ENCODE peak calls at places on chromosomes 12 and 14, in nine cellular contexts. One of them, this sample, is unnamed.

GRCh38 chr14:88613552-88614010 is 50.7 kb downstream of the ZC3H14 start:
- DNase-seq in HS-5: peak; percentile 79
- DNase-seq in fibroblast of lung: peak; percentile 90
- DNase-seq in SW 1271: no peak
- DNase-seq in SJSA1: peak; percentile 3
- DNase-seq in NCI-H1694: no peak
- DNase-seq in GM12865: peak; percentile 8
- DNase-seq in stimulated activated CD4-positive, alpha-beta T cell treated with anti-CD3 and anti-CD28 coated beads, Interleukin-12 subunit alpha, Interleukin-12 subunit beta, amount 100 ng/mL, for 48 hours: no peak
- DNase-seq in EL: peak; percentile 81
- DNase-seq in this sample: no peak

GRCh38 chr14:89549381-89550102 is 132.5 kb upstream of the FOXN3 start:
- DNase-seq in HS-5: no peak
- DNase-seq in fibroblast of lung: peak; percentile 39
- DNase-seq in SW 1271: no peak
- DNase-seq in SJSA1: no peak
- DNase-seq in NCI-H1694: no peak
- DNase-seq in GM12865: no peak
- DNase-seq in stimulated activated CD4-positive, alpha-beta T cell treated with anti-CD3 and anti-CD28 coated beads, Interleukin-12 subunit alpha, Interleukin-12 subunit beta, amount 100 ng/mL, for 48 hours: no peak
- DNase-seq in EL: peak; percentile 58
- DNase-seq in this sample: no peak

GRCh38 chr12:122944588-122944987 is 21.7 kb downstream of the ABCB9 start:
- DNase-seq in HS-5: no peak
- DNase-seq in fibroblast of lung: peak; percentile 56
- DNase-seq in SW 1271: no peak
- DNase-seq in SJSA1: peak; percentile 47
- DNase-seq in NCI-H1694: no peak
- DNase-seq in GM12865: no peak
- DNase-seq in stimulated activated CD4-positive, alpha-beta T cell treated with anti-CD3 and anti-CD28 coated beads, Interleukin-12 subunit alpha, Interleukin-12 subunit beta, amount 100 ng/mL, for 48 hours: no peak
- DNase-seq in EL: peak; percentile 62
- DNase-seq in this sample: no peak

GRCh38 chr12:44521702-44522101 is 354.4 kb downstream of the NELL2 start:
- DNase-seq in HS-5: no peak
- DNase-seq in fibroblast of lung: no peak
- DNase-seq in SW 1271: no peak
- DNase-seq in SJSA1: no peak
- DNase-seq in NCI-H1694: no peak
- DNase-seq in GM12865: no peak
- DNase-seq in stimulated activated CD4-positive, alpha-beta T cell treated with anti-CD3 and anti-CD28 coated beads, Interleukin-12 subunit alpha, Interleukin-12 subunit beta, amount 100 ng/mL, for 48 hours: no peak
- DNase-seq in EL: no peak
- DNase-seq in this sample: no peak

GRCh38 chr12:28974166-28974565 is 174.9 kb upstream of the FAR2 start:
- DNase-seq in HS-5: no peak
- DNase-seq in fibroblast of lung: peak; percentile 90
- DNase-seq in SW 1271: no peak
- DNase-seq in SJSA1: peak; percentile 1
- DNase-seq in NCI-H1694: no peak
- DNase-seq in GM12865: peak; percentile 7
- DNase-seq in stimulated activated CD4-positive, alpha-beta T cell treated with anti-CD3 and anti-CD28 coated beads, Interleukin-12 subunit alpha, Interleukin-12 subunit beta, amount 100 ng/mL, for 48 hours: no peak
- DNase-seq in EL: peak; percentile 45
- DNase-seq in this sample: no peak

GRCh38 chr12:65822732-65823480 is 1.4 kb upstream of the HMGA2 start:
- DNase-seq in HS-5: no peak
- DNase-seq in fibroblast of lung: peak; percentile 79
- DNase-seq in SW 1271: peak; percentile 66
- DNase-seq in SJSA1: peak; percentile 100
- DNase-seq in NCI-H1694: no peak
- DNase-seq in GM12865: peak; percentile 14
- DNase-seq in stimulated activated CD4-positive, alpha-beta T cell treated with anti-CD3 and anti-CD28 coated beads, Interleukin-12 subunit alpha, Interleukin-12 subunit beta, amount 100 ng/mL, for 48 hours: no peak
- DNase-seq in EL: peak; percentile 85
- DNase-seq in this sample: peak; percentile 49

GRCh38 chr12:108622425-108622824 is 11.3 kb downstream of the SELPLG start:
- DNase-seq in HS-5: no peak
- DNase-seq in fibroblast of lung: peak; percentile 42
- DNase-seq in SW 1271: no peak
- DNase-seq in SJSA1: no peak
- DNase-seq in NCI-H1694: no peak
- DNase-seq in GM12865: peak; percentile 70
- DNase-seq in stimulated activated CD4-positive, alpha-beta T cell treated with anti-CD3 and anti-CD28 coated beads, Interleukin-12 subunit alpha, Interleukin-12 subunit beta, amount 100 ng/mL, for 48 hours: no peak
- DNase-seq in EL: peak; percentile 45
- DNase-seq in this sample: peak; percentile 26

GRCh38 chr12:69998922-69999321 is 173.9 kb downstream of the MYRFL start:
- DNase-seq in HS-5: no peak
- DNase-seq in fibroblast of lung: no peak
- DNase-seq in SW 1271: no peak
- DNase-seq in SJSA1: no peak
- DNase-seq in NCI-H1694: no peak
- DNase-seq in GM12865: no peak
- DNase-seq in stimulated activated CD4-positive, alpha-beta T cell treated with anti-CD3 and anti-CD28 coated beads, Interleukin-12 subunit alpha, Interleukin-12 subunit beta, amount 100 ng/mL, for 48 hours: no peak
- DNase-seq in EL: no peak
- DNase-seq in this sample: no peak

GRCh38 chr14:48536318-48536717 is 860.9 kb upstream of the MDGA2 start:
- DNase-seq in HS-5: no peak
- DNase-seq in fibroblast of lung: no peak
- DNase-seq in SW 1271: no peak
- DNase-seq in SJSA1: no peak
- DNase-seq in NCI-H1694: no peak
- DNase-seq in GM12865: no peak
- DNase-seq in stimulated activated CD4-positive, alpha-beta T cell treated with anti-CD3 and anti-CD28 coated beads, Interleukin-12 subunit alpha, Interleukin-12 subunit beta, amount 100 ng/mL, for 48 hours: no peak
- DNase-seq in EL: no peak
- DNase-seq in this sample: peak; percentile 10

GRCh38 chr14:76203086-76204001 is 51.6 kb downstream of the GPATCH2L start:
- DNase-seq in HS-5: peak; percentile 65
- DNase-seq in fibroblast of lung: peak; percentile 95
- DNase-seq in SW 1271: no peak
- DNase-seq in SJSA1: peak; percentile 57
- DNase-seq in NCI-H1694: no peak
- DNase-seq in GM12865: peak; percentile 88
- DNase-seq in stimulated activated CD4-positive, alpha-beta T cell treated with anti-CD3 and anti-CD28 coated beads, Interleukin-12 subunit alpha, Interleukin-12 subunit beta, amount 100 ng/mL, for 48 hours: no peak
- DNase-seq in EL: peak; percentile 92
- DNase-seq in this sample: peak; percentile 33

GRCh38 chr12:43742106-43742505 is 16.5 kb downstream of the PUS7L start:
- DNase-seq in HS-5: peak; percentile 80
- DNase-seq in fibroblast of lung: peak; percentile 93
- DNase-seq in SW 1271: peak; percentile 56
- DNase-seq in SJSA1: peak; percentile 18
- DNase-seq in NCI-H1694: no peak
- DNase-seq in GM12865: no peak
- DNase-seq in stimulated activated CD4-positive, alpha-beta T cell treated with anti-CD3 and anti-CD28 coated beads, Interleukin-12 subunit alpha, Interleukin-12 subunit beta, amount 100 ng/mL, for 48 hours: no peak
- DNase-seq in EL: peak; percentile 85
- DNase-seq in this sample: no peak

GRCh38 chr14:65069874-65070709 is 32.2 kb downstream of the MAX start:
- DNase-seq in HS-5: no peak
- DNase-seq in fibroblast of lung: no peak
- DNase-seq in SW 1271: no peak
- DNase-seq in SJSA1: no peak
- DNase-seq in NCI-H1694: peak; percentile 97
- DNase-seq in GM12865: no peak
- DNase-seq in stimulated activated CD4-positive, alpha-beta T cell treated with anti-CD3 and anti-CD28 coated beads, Interleukin-12 subunit alpha, Interleukin-12 subunit beta, amount 100 ng/mL, for 48 hours: no peak
- DNase-seq in EL: no peak
- DNase-seq in this sample: no peak

GRCh38 chr12:52005903-52006703 is 643 bp upstream of the TAMALIN start:
- DNase-seq in HS-5: no peak
- DNase-seq in fibroblast of lung: no peak
- DNase-seq in SW 1271: no peak
- DNase-seq in SJSA1: no peak
- DNase-seq in NCI-H1694: no peak
- DNase-seq in GM12865: peak; percentile 73
- DNase-seq in stimulated activated CD4-positive, alpha-beta T cell treated with anti-CD3 and anti-CD28 coated beads, Interleukin-12 subunit alpha, Interleukin-12 subunit beta, amount 100 ng/mL, for 48 hours: no peak
- DNase-seq in EL: no peak
- DNase-seq in this sample: peak; percentile 67

GRCh38 chr14:80315681-80316080 is 104.4 kb upstream of the DIO2 start:
- DNase-seq in HS-5: no peak
- DNase-seq in fibroblast of lung: peak; percentile 76
- DNase-seq in SW 1271: no peak
- DNase-seq in SJSA1: peak; percentile 79
- DNase-seq in NCI-H1694: no peak
- DNase-seq in GM12865: no peak
- DNase-seq in stimulated activated CD4-positive, alpha-beta T cell treated with anti-CD3 and anti-CD28 coated beads, Interleukin-12 subunit alpha, Interleukin-12 subunit beta, amount 100 ng/mL, for 48 hours: no peak
- DNase-seq in EL: peak; percentile 38
- DNase-seq in this sample: no peak

GRCh38 chr14:53545217-53545616 is 392.1 kb upstream of the DDHD1 start:
- DNase-seq in HS-5: no peak
- DNase-seq in fibroblast of lung: no peak
- DNase-seq in SW 1271: no peak
- DNase-seq in SJSA1: no peak
- DNase-seq in NCI-H1694: no peak
- DNase-seq in GM12865: peak; percentile 61
- DNase-seq in stimulated activated CD4-positive, alpha-beta T cell treated with anti-CD3 and anti-CD28 coated beads, Interleukin-12 subunit alpha, Interleukin-12 subunit beta, amount 100 ng/mL, for 48 hours: no peak
- DNase-seq in EL: no peak
- DNase-seq in this sample: no peak

GRCh38 chr12:118189761-118190181 is 53.8 kb downstream of the PEBP1 start:
- DNase-seq in HS-5: no peak
- DNase-seq in fibroblast of lung: peak; percentile 72
- DNase-seq in SW 1271: no peak
- DNase-seq in SJSA1: peak; percentile 16
- DNase-seq in NCI-H1694: peak; percentile 60
- DNase-seq in GM12865: no peak
- DNase-seq in stimulated activated CD4-positive, alpha-beta T cell treated with anti-CD3 and anti-CD28 coated beads, Interleukin-12 subunit alpha, Interleukin-12 subunit beta, amount 100 ng/mL, for 48 hours: no peak
- DNase-seq in EL: peak; percentile 60
- DNase-seq in this sample: peak; percentile 32

GRCh38 chr14:52902971-52903385 is 47.9 kb downstream of the FERMT2 start:
- DNase-seq in HS-5: no peak
- DNase-seq in fibroblast of lung: peak; percentile 64
- DNase-seq in SW 1271: no peak
- DNase-seq in SJSA1: peak; percentile 51
- DNase-seq in NCI-H1694: no peak
- DNase-seq in GM12865: no peak
- DNase-seq in stimulated activated CD4-positive, alpha-beta T cell treated with anti-CD3 and anti-CD28 coated beads, Interleukin-12 subunit alpha, Interleukin-12 subunit beta, amount 100 ng/mL, for 48 hours: no peak
- DNase-seq in EL: peak; percentile 65
- DNase-seq in this sample: no peak